ENCODE peak calls at places on chromosomes 16 and 17, in seven cellular contexts. One of them, this sample, is unnamed. For H3K9me3 and H3K4me1, the result is how much of the 10 kb centered on the place peaks cover.

GRCh38 chr16:2157480-2158261 is 2.1 kb downstream of the TRAF7 start:
- DNase-seq in uterus: no peak
- DNase-seq in adipocyte: no peak
- DNase-seq in tibial artery: no peak
- DNase-seq in colonic mucosa: peak
- DNase-seq in pancreas: no peak
- DNase-seq in cardiac muscle cell: no peak
- DNase-seq in this sample: no peak

GRCh38 chr17:38879878-38880727 is 10.2 kb downstream of the LASP1 start:
- DNase-seq in tibial artery: no peak
- DNase-seq in adipocyte: peak
- DNase-seq in uterus: peak
- DNase-seq in pancreas: peak
- DNase-seq in colonic mucosa: no peak
- DNase-seq in cardiac muscle cell: peak
- DNase-seq in this sample: peak

GRCh38 chr17:39848600-39848999 is 15.5 kb downstream of the IKZF3 start:
- DNase-seq in cardiac muscle cell: no peak
- DNase-seq in adipocyte: no peak
- DNase-seq in colonic mucosa: no peak
- DNase-seq in tibial artery: no peak
- DNase-seq in uterus: no peak
- DNase-seq in pancreas: no peak
- DNase-seq in this sample: no peak

GRCh38 chr17:15048933-15049539 is 216.1 kb downstream of the PMP22 start:
- DNase-seq in pancreas: no peak
- DNase-seq in adipocyte: no peak
- DNase-seq in uterus: no peak
- DNase-seq in cardiac muscle cell: peak
- DNase-seq in tibial artery: no peak
- DNase-seq in colonic mucosa: no peak
- DNase-seq in this sample: no peak

GRCh38 chr17:78899361-78900260 is 3.4 kb downstream of the CEP295NL start:
- DNase-seq in cardiac muscle cell: peak
- DNase-seq in uterus: no peak
- DNase-seq in tibial artery: no peak
- DNase-seq in colonic mucosa: no peak
- DNase-seq in adipocyte: no peak
- DNase-seq in pancreas: no peak
- DNase-seq in this sample: no peak

GRCh38 chr16:58366247-58367031 is 25.8 kb upstream of the GINS3 start:
- DNase-seq in colonic mucosa: no peak
- DNase-seq in pancreas: no peak
- DNase-seq in uterus: no peak
- DNase-seq in tibial artery: no peak
- DNase-seq in adipocyte: no peak
- DNase-seq in cardiac muscle cell: no peak
- DNase-seq in this sample: peak

GRCh38 chr17:49005140-49005539 is 8.0 kb downstream of the IGF2BP1 start:
- DNase-seq in uterus: no peak
- DNase-seq in cardiac muscle cell: no peak
- DNase-seq in pancreas: no peak
- DNase-seq in adipocyte: no peak
- DNase-seq in tibial artery: no peak
- DNase-seq in colonic mucosa: no peak
- DNase-seq in this sample: no peak

GRCh38 chr16:1863681-1864460 is 8.1 kb downstream of the MEIOB start:
- DNase-seq in colonic mucosa: no peak
- DNase-seq in tibial artery: no peak
- DNase-seq in uterus: no peak
- DNase-seq in adipocyte: peak
- DNase-seq in pancreas: no peak
- DNase-seq in cardiac muscle cell: peak
- DNase-seq in this sample: peak

GRCh38 chr17:45292696-45293412 is 24.0 kb downstream of the MAP3K14 start:
- DNase-seq in tibial artery: no peak
- DNase-seq in adipocyte: no peak
- DNase-seq in colonic mucosa: no peak
- DNase-seq in uterus: no peak
- DNase-seq in pancreas: no peak
- DNase-seq in cardiac muscle cell: no peak
- DNase-seq in this sample: no peak

GRCh38 chr16:46972429-46972970 is 974 bp downstream of the DNAJA2 start:
- DNase-seq in pancreas: no peak
- DNase-seq in cardiac muscle cell: peak
- DNase-seq in colonic mucosa: no peak
- DNase-seq in adipocyte: peak
- DNase-seq in uterus: no peak
- DNase-seq in tibial artery: no peak
- DNase-seq in this sample: peak

GRCh38 chr17:33099906-33100305 is 108.3 kb downstream of the SPACA3 start:
- DNase-seq in cardiac muscle cell: no peak
- DNase-seq in pancreas: no peak
- DNase-seq in tibial artery: no peak
- DNase-seq in adipocyte: no peak
- DNase-seq in colonic mucosa: no peak
- DNase-seq in uterus: no peak
- DNase-seq in this sample: no peak
- H3K9me3 ChIP-seq in cardiac muscle cell: under half
- H3K9me3 ChIP-seq in pancreas: under half
- H3K9me3 ChIP-seq in tibial artery: under half
- H3K9me3 ChIP-seq in adipocyte: under half
- H3K9me3 ChIP-seq in colonic mucosa: under half
- H3K9me3 ChIP-seq in uterus: under half
- H3K9me3 ChIP-seq in this sample: under half

GRCh38 chr16:67461600-67462278 is 19.2 kb downstream of the ATP6V0D1 start:
- DNase-seq in adipocyte: no peak
- DNase-seq in cardiac muscle cell: no peak
- DNase-seq in pancreas: no peak
- DNase-seq in uterus: no peak
- DNase-seq in tibial artery: no peak
- DNase-seq in colonic mucosa: peak
- DNase-seq in this sample: no peak
- H3K4me1 ChIP-seq in adipocyte: half or more
- H3K4me1 ChIP-seq in cardiac muscle cell: under half
- H3K4me1 ChIP-seq in pancreas: half or more
- H3K4me1 ChIP-seq in uterus: under half
- H3K4me1 ChIP-seq in tibial artery: half or more
- H3K4me1 ChIP-seq in colonic mucosa: under half
- H3K4me1 ChIP-seq in this sample: under half

GRCh38 chr16:3304370-3304769 is 860 bp downstream of the TIGD7 start:
- DNase-seq in colonic mucosa: no peak
- DNase-seq in pancreas: no peak
- DNase-seq in uterus: no peak
- DNase-seq in adipocyte: peak
- DNase-seq in tibial artery: no peak
- DNase-seq in cardiac muscle cell: no peak
- DNase-seq in this sample: no peak

GRCh38 chr16:3306078-3306477 is 781 bp downstream of the ZNF75A start:
- DNase-seq in colonic mucosa: no peak
- DNase-seq in adipocyte: no peak
- DNase-seq in cardiac muscle cell: no peak
- DNase-seq in tibial artery: no peak
- DNase-seq in pancreas: no peak
- DNase-seq in uterus: no peak
- DNase-seq in this sample: no peak

DNA sequence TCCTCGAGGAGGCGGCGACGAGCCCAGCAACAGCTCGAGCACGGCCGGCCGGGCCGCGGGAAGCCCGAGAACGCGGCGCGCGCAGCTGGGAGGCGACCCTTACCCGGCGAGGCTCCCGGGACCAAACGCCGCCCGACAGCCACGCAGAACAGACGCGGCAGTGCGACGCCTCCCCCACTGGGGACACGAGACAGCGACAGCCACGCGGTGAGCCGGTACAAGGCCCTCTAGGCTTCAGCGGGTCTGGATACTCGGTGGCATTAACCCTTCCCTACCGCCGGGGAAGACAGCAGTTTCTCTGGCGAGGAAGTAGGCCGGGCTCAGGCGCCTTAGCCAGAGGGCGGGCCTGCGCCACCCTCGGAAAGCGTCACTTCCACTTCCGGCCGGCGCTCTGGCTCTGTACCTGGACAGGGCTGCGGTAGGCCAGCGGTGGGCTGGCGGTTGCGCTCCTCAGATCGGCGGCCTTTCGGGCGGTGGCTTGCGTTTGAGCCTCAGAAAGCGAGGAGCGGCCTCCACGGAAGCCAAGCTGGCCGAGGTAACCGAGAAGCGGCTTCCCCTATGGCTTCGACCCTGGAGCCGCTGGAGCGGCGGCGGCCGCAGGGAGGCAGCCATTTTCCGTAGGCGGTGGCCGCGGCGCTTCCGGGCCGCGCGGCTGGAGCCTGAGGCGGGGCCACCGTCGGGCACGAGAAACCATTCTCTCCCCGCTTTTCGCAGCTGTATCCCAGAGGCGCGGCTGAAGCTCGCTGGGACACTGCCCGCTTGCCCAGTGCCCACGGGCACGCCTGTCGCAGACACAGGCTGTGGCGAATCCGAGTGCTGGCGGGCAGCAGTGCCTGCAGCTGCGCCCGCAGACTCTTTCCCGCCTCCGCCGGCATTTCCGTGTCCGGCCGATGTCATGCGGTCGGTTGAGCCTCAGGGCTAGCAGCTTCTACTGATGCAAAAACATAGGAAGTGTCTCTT is at the start of the genes TIGD7 and ZNF75A:
- DNase-seq in adipocyte: peak
- DNase-seq in uterus: peak
- DNase-seq in pancreas: peak
- DNase-seq in tibial artery: peak
- DNase-seq in cardiac muscle cell: peak
- DNase-seq in colonic mucosa: peak
- DNase-seq in this sample: peak
- H3K9me3 ChIP-seq in adipocyte: under half
- H3K9me3 ChIP-seq in uterus: half or more
- H3K9me3 ChIP-seq in pancreas: under half
- H3K9me3 ChIP-seq in tibial artery: under half
- H3K9me3 ChIP-seq in cardiac muscle cell: under half
- H3K9me3 ChIP-seq in colonic mucosa: under half
- H3K9me3 ChIP-seq in this sample: half or more

GRCh38 chr17:28714281-28714680 is 2.6 kb upstream of the PROCA1 start:
- DNase-seq in pancreas: peak
- DNase-seq in uterus: no peak
- DNase-seq in adipocyte: no peak
- DNase-seq in colonic mucosa: no peak
- DNase-seq in cardiac muscle cell: no peak
- DNase-seq in tibial artery: no peak
- DNase-seq in this sample: no peak
- H3K4me1 ChIP-seq in pancreas: under half
- H3K4me1 ChIP-seq in uterus: under half
- H3K4me1 ChIP-seq in adipocyte: under half
- H3K4me1 ChIP-seq in colonic mucosa: under half
- H3K4me1 ChIP-seq in cardiac muscle cell: under half
- H3K4me1 ChIP-seq in tibial artery: under half
- H3K4me1 ChIP-seq in this sample: under half

GRCh38 chr16:35525979-35526590 is 2066.7 kb downstream of the TP53TG3F start:
- DNase-seq in adipocyte: no peak
- DNase-seq in colonic mucosa: no peak
- DNase-seq in cardiac muscle cell: no peak
- DNase-seq in tibial artery: no peak
- DNase-seq in pancreas: no peak
- DNase-seq in uterus: no peak
- DNase-seq in this sample: no peak
- H3K9me3 ChIP-seq in adipocyte: under half
- H3K9me3 ChIP-seq in colonic mucosa: under half
- H3K9me3 ChIP-seq in cardiac muscle cell: under half
- H3K9me3 ChIP-seq in tibial artery: under half
- H3K9me3 ChIP-seq in pancreas: under half
- H3K9me3 ChIP-seq in uterus: under half
- H3K9me3 ChIP-seq in this sample: under half

DNA sequence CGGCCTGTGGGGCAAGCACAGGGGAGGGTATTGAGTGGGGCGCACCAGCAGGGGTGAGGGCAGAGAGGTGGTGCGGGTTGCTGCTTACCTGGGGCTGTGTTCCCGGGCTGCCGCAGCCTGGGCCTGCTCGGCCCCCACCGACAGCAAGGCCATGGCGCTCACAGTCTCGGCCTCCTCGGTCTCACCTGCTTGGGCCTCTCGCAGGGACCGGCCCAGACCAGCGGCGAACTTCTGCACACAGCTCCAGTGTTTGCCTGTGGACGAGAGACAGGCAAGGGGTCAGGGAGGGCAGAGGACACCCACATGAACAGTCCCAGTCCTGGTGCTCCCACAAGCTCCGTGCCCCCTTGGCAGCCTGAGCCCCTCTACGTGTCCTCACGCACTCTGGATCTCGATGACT is 7.9 kb downstream of the G6PC3 start:
- DNase-seq in colonic mucosa: no peak
- DNase-seq in cardiac muscle cell: no peak
- DNase-seq in adipocyte: no peak
- DNase-seq in tibial artery: no peak
- DNase-seq in uterus: no peak
- DNase-seq in pancreas: no peak
- DNase-seq in this sample: no peak
- H3K4me1 ChIP-seq in colonic mucosa: under half
- H3K4me1 ChIP-seq in cardiac muscle cell: under half
- H3K4me1 ChIP-seq in adipocyte: under half
- H3K4me1 ChIP-seq in tibial artery: under half
- H3K4me1 ChIP-seq in uterus: under half
- H3K4me1 ChIP-seq in pancreas: under half
- H3K4me1 ChIP-seq in this sample: under half

GRCh38 chr16:62602790-62603189 is 566.6 kb upstream of the CDH8 start:
- DNase-seq in adipocyte: no peak
- DNase-seq in colonic mucosa: no peak
- DNase-seq in pancreas: no peak
- DNase-seq in uterus: no peak
- DNase-seq in cardiac muscle cell: no peak
- DNase-seq in tibial artery: no peak
- DNase-seq in this sample: no peak
- H3K9me3 ChIP-seq in adipocyte: under half
- H3K9me3 ChIP-seq in colonic mucosa: under half
- H3K9me3 ChIP-seq in pancreas: under half
- H3K9me3 ChIP-seq in uterus: under half
- H3K9me3 ChIP-seq in cardiac muscle cell: under half
- H3K9me3 ChIP-seq in tibial artery: under half
- H3K9me3 ChIP-seq in this sample: under half

GRCh38 chr16:25854141-25854540 is 162.4 kb downstream of the HS3ST4 start:
- DNase-seq in tibial artery: no peak
- DNase-seq in uterus: no peak
- DNase-seq in adipocyte: no peak
- DNase-seq in colonic mucosa: no peak
- DNase-seq in pancreas: no peak
- DNase-seq in cardiac muscle cell: no peak
- DNase-seq in this sample: no peak
- H3K4me1 ChIP-seq in tibial artery: under half
- H3K4me1 ChIP-seq in uterus: under half
- H3K4me1 ChIP-seq in adipocyte: under half
- H3K4me1 ChIP-seq in colonic mucosa: under half
- H3K4me1 ChIP-seq in pancreas: under half
- H3K4me1 ChIP-seq in cardiac muscle cell: under half
- H3K4me1 ChIP-seq in this sample: under half